ENCODE peak calls at places on chromosome 1, in four cellular contexts. V is IMR-90, F is HepG2, Y is K562. C is an unnamed sample.
A peak's percentile ranks its signal among the peaks of the same experiment; 100 is the strongest.

GRCh38 chr1:3903141-3904005 is 3.3 kb upstream of the C1orf174 start:
- DNase-seq in V (no peak), F (peak; percentile 57), Y (no peak), C (no peak)

GRCh38 chr1:17372955-17373354 is 959 bp downstream of the PADI6 start:
- DNase-seq in F (no peak), Y (no peak), V (no peak), C (no peak)

GRCh38 chr1:6734579-6735397 is 33.2 kb upstream of the DNAJC11 start:
- DNase-seq in Y (no peak), V (peak; percentile 11), F (no peak), C (no peak)

GRCh38 chr1:90613371-90613770 is 103.7 kb downstream of the BARHL2 start:
- DNase-seq in F (no peak), Y (no peak), V (no peak), C (no peak)

GRCh38 chr1:56429288-56429687 is 150.1 kb downstream of the PLPP3 start:
- DNase-seq in V (no peak), Y (no peak), F (no peak), C (no peak)

GRCh38 chr1:48007044-48007443 is 9.9 kb upstream of the TRABD2B start:
- DNase-seq in F (peak; percentile 4), Y (no peak), V (peak; percentile 2), C (peak; percentile 50)

GRCh38 chr1:36400825-36401601 is 3.3 kb upstream of the LSM10 start:
- DNase-seq in Y (peak; percentile 82), V (peak; percentile 18), F (peak; percentile 93), C (no peak)

GRCh38 chr1:36516372-36517018 is 33.8 kb upstream of the CSF3R start:
- DNase-seq in Y (peak; percentile 90), F (peak; percentile 60), V (peak; percentile 43), C (peak; percentile 65)

GRCh38 chr1:198788561-198789064 is 149.8 kb downstream of the PTPRC start:
- DNase-seq in F (no peak), V (no peak), Y (no peak), C (no peak)

GRCh38 chr1:24236170-24237045 is 49.3 kb upstream of the IFNLR1 start:
- DNase-seq in F (no peak), V (peak; percentile 47), Y (no peak), C (peak; percentile 27)

DNA sequence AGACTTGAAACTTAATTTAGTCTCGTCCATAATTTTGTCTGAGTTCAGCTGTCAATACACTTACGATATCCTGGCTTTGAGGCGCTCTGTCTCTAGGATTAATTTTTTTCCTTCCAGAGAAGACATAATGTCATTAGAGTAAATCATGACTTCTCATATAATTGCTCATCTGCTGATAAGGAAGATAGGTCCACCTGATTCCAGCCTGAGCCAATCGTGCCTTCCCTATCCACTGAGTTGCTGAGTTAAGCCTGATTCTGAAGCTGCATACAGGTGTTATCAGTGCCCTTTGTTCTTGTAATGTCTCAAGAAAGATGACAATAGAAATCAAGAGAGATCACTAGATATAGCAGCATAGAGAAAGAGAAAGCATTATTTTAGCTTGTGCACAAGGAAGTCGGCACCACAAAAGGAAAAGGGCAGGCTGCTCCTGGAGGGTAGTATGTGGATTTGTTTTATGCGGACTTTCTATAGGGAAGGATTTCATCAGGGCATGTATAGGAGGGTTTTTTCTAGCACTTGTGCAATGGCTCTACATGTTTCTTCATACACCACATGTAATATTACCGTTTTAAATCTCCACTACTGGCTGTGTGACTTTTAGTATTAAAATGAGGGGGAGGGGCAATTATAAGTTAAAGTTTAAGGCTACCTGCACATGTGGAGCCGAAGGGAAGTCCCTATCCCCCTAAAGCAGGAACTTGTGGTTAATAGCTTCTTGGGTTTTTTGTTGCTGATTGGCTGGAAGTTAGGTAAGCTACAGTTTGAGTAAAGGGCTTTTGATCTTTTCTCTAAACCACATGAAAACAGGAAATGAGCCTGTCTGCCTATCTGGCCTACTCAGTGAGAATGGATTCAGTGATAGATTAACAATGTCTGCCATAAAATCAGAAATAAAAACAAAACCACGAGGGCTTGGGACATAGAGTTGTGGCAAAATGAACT is 133.4 kb downstream of the PLPPR5 start:
- DNase-seq in V (no peak), F (no peak), Y (no peak), C (no peak)
- TF ChIP-seq SMC3 in V (no peak), F (no peak), Y (no peak), C (no peak)

DNA sequence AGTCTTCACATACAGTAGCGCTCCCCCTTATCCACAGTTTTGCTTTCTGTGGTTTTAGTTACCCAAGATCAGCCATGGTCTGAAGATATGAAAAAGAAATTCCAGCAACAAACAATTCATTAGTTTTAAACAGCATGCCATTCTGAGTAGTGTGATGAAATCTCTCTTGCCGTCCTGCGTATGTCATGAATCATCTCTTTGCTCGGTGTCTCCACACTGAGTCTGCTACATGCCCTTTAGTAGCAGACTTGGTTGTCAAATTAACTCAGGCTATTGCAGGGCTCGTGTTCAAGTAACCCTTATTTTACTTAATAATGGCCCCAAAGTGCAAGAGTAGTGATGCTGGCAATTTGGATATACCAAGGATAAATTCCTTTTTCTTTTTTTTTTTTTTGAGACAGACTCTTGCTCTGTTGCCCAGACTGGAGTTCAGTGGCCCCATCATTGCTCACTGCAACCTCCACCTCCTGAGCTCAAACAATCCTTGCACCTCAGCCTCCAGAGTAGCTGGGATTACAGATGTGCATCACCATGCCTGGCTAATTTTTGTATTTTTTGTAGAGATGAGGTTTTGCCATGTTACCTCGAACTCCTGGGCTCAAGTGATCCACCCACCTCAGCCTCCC is 22.6 kb downstream of the PHACTR4 start:
- DNase-seq in F (no peak), V (peak; percentile 92), Y (no peak), C (peak; percentile 13)
- TF ChIP-seq USF2 in F (no peak), V (no peak), Y (no peak), C (no peak)

GRCh38 chr1:25579241-25579946 is 36.0 kb downstream of the LDLRAP1 start:
- DNase-seq in F (no peak), Y (no peak), V (no peak), C (no peak)
- TF ChIP-seq MAZ in F (no peak), Y (no peak), V (no peak), C (no peak)

GRCh38 chr1:156705918-156706646 is 699 bp upstream of the CRABP2 start:
- DNase-seq in V (peak; percentile 34), Y (peak; percentile 96), F (peak; percentile 23), C (peak; percentile 53)
- TF ChIP-seq SMC3 in V (peak; percentile 48), Y (peak; percentile 86), F (no peak), C (peak; percentile 75)

C was measured in A549.